ENCODE peak calls at places on chromosomes 7 and 10, in four cellular contexts. J, D, E and V are unnamed samples.

GRCh38 chr7:29511337-29511736 is 52.3 kb upstream of the PRR15 start:
- DNase-seq in J (no peak), E (no peak), D (no peak), V (no peak)

GRCh38 chr10:61078542-61078941 is 134.6 kb upstream of the RHOBTB1 start:
- DNase-seq in D (no peak), J (no peak), E (no peak), V (no peak)

GRCh38 chr10:69835875-69836727 is 34.4 kb downstream of the COL13A1 start:
- DNase-seq in J (no peak), D (no peak), E (no peak), V (no peak)

GRCh38 chr10:125118701-125119100 is 41.7 kb downstream of the CTBP2 start:
- DNase-seq in J (no peak), E (no peak), D (no peak), V (no peak)

GRCh38 chr7:47304727-47305719 is 276.9 kb downstream of the TNS3 start:
- DNase-seq in J (no peak), D (no peak), E (no peak), V (no peak)

GRCh38 chr10:43234471-43235041 is 32.3 kb downstream of the RASGEF1A start:
- DNase-seq in D (peak), J (no peak), E (peak), V (peak)

GRCh38 chr10:740936-741431 is 51.5 kb upstream of the DIP2C start:
- DNase-seq in D (no peak), E (no peak), J (no peak), V (no peak)

GRCh38 chr10:16195178-16195769 is 241.5 kb upstream of the PTER start:
- DNase-seq in J (no peak), D (no peak), E (no peak), V (no peak)

GRCh38 chr7:133780912-133781311 is 346.2 kb upstream of the LRGUK start:
- DNase-seq in E (no peak), D (no peak), J (no peak), V (no peak)

GRCh38 chr10:50506861-50507573 is 116.7 kb downstream of the SGMS1 start:
- DNase-seq in D (no peak), J (peak), E (no peak), V (no peak)

GRCh38 chr7:25069900-25070443 is 55.1 kb downstream of the CYCS start:
- DNase-seq in J (peak), D (peak), E (peak), V (peak)

GRCh38 chr7:139117599-139118233 is 8.2 kb upstream of the ZC3HAV1 start:
- DNase-seq in J (no peak), E (no peak), D (no peak), V (no peak)

GRCh38 chr7:149779502-149779805 is 6.1 kb upstream of the ZNF467 start:
- DNase-seq in J (no peak), E (no peak), D (no peak), V (no peak)

GRCh38 chr7:33076737-33077136 is 14.2 kb upstream of the NT5C3A start:
- DNase-seq in E (no peak), D (no peak), J (no peak), V (no peak)

GRCh38 chr7:91628742-91629141 is 251.8 kb downstream of the MTERF1 start:
- DNase-seq in E (no peak), J (peak), D (no peak), V (no peak)

GRCh38 chr7:81150951-81151361 is 232.1 kb upstream of the SEMA3C start:
- DNase-seq in J (peak), E (no peak), D (no peak), V (peak)

GRCh38 chr7:131210618-131211017 is 117.1 kb upstream of the MKLN1 start:
- DNase-seq in D (no peak), J (no peak), E (no peak), V (no peak)

GRCh38 chr10:24007359-24007758 is 201.6 kb upstream of the KIAA1217 start:
- DNase-seq in E (no peak), J (no peak), D (no peak), V (no peak)

GRCh38 chr7:16816820-16817219 is 12.0 kb upstream of the AGR2 start:
- DNase-seq in E (no peak), J (no peak), D (no peak), V (no peak)

GRCh38 chr10:114856544-114857287 is 35.1 kb downstream of the FHIP2A start:
- DNase-seq in E (no peak), J (peak), D (no peak), V (no peak)

GRCh38 chr7:139682136-139683013 is 95.4 kb downstream of the HIPK2 start:
- DNase-seq in E (no peak), D (no peak), J (peak), V (peak)

GRCh38 chr10:123270806-123271205 is 116.6 kb downstream of the BUB3 start:
- DNase-seq in D (no peak), E (no peak), J (no peak), V (peak)

GRCh38 chr7:137625197-137625596 is 221.6 kb downstream of the DGKI start:
- DNase-seq in D (no peak), E (no peak), J (no peak), V (no peak)

GRCh38 chr10:78602201-78602917 is 466.4 kb upstream of the ZMIZ1 start:
- DNase-seq in E (no peak), D (peak), J (no peak), V (peak)

GRCh38 chr10:69801094-69801433 is 642 bp upstream of the COL13A1 start:
- DNase-seq in D (peak), E (peak), J (peak), V (peak)

GRCh38 chr10:116961305-116962251 is 43.4 kb downstream of the SHTN1 start:
- DNase-seq in E (no peak), D (no peak), J (no peak), V (no peak)

GRCh38 chr10:68235591-68235990 is 3.7 kb upstream of the ATOH7 start:
- DNase-seq in J (no peak), D (no peak), E (no peak), V (no peak)

GRCh38 chr7:150462413-150462812 is 12.0 kb downstream of the GIMAP8 start:
- DNase-seq in E (no peak), D (no peak), J (no peak), V (no peak)

GRCh38 chr10:122149607-122150505 is 121.2 kb upstream of the BTBD16 start:
- DNase-seq in E (no peak), J (peak), D (no peak), V (no peak)

GRCh38 chr7:51009716-51010496 is 227.2 kb upstream of the GRB10 start:
- DNase-seq in J (peak), E (no peak), D (no peak), V (peak)

GRCh38 chr7:82678259-82678658 is 234.7 kb upstream of the CACNA2D1 start:
- DNase-seq in E (no peak), D (no peak), J (no peak), V (no peak)

GRCh38 chr10:107206856-107207255 is 42.4 kb upstream of the SORCS1 start:
- DNase-seq in D (no peak), J (no peak), E (no peak), V (no peak)

GRCh38 chr7:100493476-100494264 is 9.9 kb downstream of the NYAP1 start:
- DNase-seq in J (no peak), D (no peak), E (peak), V (no peak)

GRCh38 chr7:74604326-74605020 is 53.0 kb upstream of the GTF2I start:
- DNase-seq in J (no peak), E (no peak), D (no peak), V (no peak)